ENCODE peak calls at places on chromosomes 5 and 9, in four cellular contexts. C is foreskin keratinocyte, V is A549, Q is OCI-LY7. T is an unnamed sample.

GRCh38 chr5:31269259-31269658 is 75.8 kb downstream of the CDH6 start:
- DNase-seq in C (no peak), V (no peak), Q (no peak), T (no peak)

GRCh38 chr5:145072880-145073279 is 762.3 kb downstream of the PRELID2 start:
- DNase-seq in C (no peak), V (no peak), Q (no peak), T (no peak)

GRCh38 chr5:163917741-163918140 is 412.3 kb downstream of the MAT2B start:
- DNase-seq in C (peak; percentile 61), V (no peak), Q (no peak), T (peak; percentile 57)

GRCh38 chr5:178442361-178443256 is 147.6 kb downstream of the COL23A1 start:
- DNase-seq in C (no peak), V (no peak), Q (no peak), T (no peak)

GRCh38 chr5:77629553-77630245 is 8.8 kb downstream of the OTP start:
- DNase-seq in C (no peak), V (peak; percentile 4), Q (no peak), T (no peak)

GRCh38 chr5:122701640-122702523 is 73.0 kb upstream of the SNX2 start:
- DNase-seq in C (no peak), V (no peak), Q (peak; percentile 45), T (no peak)

GRCh38 chr9:34380034-34380510 is 3.4 kb upstream of the MYORG start:
- DNase-seq in C (no peak), V (no peak), Q (peak; percentile 21), T (no peak)

GRCh38 chr5:140112685-140113179 is 1.2 kb upstream of the PURA start:
- DNase-seq in C (no peak), V (no peak), Q (no peak), T (peak; percentile 36)

GRCh38 chr5:2914991-2915484 is 163.6 kb upstream of the IRX2 start:
- DNase-seq in C (no peak), V (no peak), Q (no peak), T (no peak)

GRCh38 chr5:139843991-139844390 is 48.4 kb downstream of the PSD2 start:
- DNase-seq in C (no peak), V (no peak), Q (no peak), T (no peak)

GRCh38 chr5:126138475-126139005 is 284.7 kb upstream of the GRAMD2B start:
- DNase-seq in C (peak; percentile 51), V (no peak), Q (no peak), T (no peak)
- TF ChIP-seq CTCF in C (no peak), V (no peak), Q (no peak), T (no peak)

DNA sequence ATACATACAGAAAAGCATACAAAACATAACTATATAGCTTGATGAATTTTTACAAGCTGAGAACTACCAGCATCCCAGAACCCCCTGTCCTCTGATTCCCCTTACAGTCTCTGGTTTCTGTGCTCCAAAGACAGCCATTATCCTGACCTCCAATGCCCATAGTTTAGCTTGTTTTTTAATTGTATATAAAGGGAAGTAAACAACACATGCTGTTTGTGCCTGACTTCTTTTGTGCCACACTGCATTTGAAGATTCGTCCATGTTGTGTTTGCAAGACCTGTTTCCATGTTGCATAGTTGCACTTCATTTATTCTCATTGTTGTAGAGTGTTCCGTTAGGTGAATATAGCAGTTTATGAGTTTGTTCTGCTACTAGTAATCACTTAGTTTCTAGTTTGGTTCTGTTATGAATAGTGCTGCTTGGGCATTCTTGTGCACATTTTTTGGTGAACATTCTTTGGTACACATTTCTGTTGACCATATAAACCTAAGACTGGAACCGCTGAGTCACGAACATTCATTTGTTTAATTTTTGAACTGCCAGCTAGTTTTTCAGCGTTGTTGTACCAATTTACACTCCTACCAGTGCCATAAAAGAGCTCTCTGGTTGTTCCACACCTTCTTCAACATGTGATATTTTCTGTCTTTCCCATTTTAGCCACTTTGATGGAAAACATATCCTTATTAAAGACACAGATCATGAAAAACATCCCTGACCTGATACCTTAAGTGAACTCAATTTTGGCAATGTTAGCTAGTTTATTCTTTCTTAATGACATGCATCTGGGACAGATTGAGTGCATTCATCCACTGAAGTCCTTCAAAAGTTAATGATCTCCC is 78.1 kb upstream of the ANXA1 start:
- DNase-seq in C (no peak), V (peak; percentile 91), Q (no peak), T (no peak)
- H3K27ac ChIP-seq in C (no peak overlapping the region), V (peak overlapping the region; percentile 89), Q (no peak overlapping the region), T (no peak overlapping the region)

GRCh38 chr5:15285901-15286583 is 213.9 kb upstream of the FBXL7 start:
- DNase-seq in C (no peak), V (no peak), Q (no peak), T (no peak)

GRCh38 chr5:15290953-15291352 is 209.0 kb upstream of the FBXL7 start:
- DNase-seq in C (no peak), V (no peak), Q (no peak), T (no peak)

DNA sequence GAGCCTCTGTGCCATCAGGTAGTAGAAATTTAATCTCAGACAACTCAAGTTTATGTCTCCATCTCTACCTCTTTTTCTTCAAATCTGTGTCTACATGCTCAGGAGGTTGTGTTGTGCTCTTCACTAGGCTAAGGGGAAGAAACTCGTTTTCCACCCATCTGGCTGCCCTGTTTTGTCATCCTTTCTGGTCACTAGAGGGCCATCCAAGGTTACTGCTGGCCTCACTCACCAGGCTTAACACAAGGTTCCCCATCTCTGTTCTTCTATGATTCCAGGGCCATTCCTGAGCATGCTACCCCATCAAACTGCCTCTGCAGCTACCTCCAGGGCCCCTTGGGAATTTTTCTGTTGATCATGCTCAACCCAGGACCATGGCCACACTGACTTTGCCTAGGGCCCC is 213.3 kb upstream of the FBXL7 start:
- DNase-seq in C (no peak), V (no peak), Q (no peak), T (no peak)
- TF ChIP-seq CTCF in C (no peak), V (no peak), Q (no peak), T (no peak)

GRCh38 chr5:150785950-150786349 is 7.4 kb downstream of the SMIM3 start:
- DNase-seq in C (no peak), V (no peak), Q (no peak), T (no peak)

GRCh38 chr5:150781706-150782614 is 3.4 kb downstream of the SMIM3 start:
- DNase-seq in C (peak; percentile 75), V (no peak), Q (no peak), T (no peak)

GRCh38 chr5:150782850-150783249 is 4.3 kb downstream of the SMIM3 start:
- DNase-seq in C (no peak), V (no peak), Q (no peak), T (no peak)

GRCh38 chr5:150780816-150781221 is 2.3 kb downstream of the SMIM3 start:
- DNase-seq in C (peak; percentile 90), V (no peak), Q (no peak), T (peak; percentile 60)

DNA sequence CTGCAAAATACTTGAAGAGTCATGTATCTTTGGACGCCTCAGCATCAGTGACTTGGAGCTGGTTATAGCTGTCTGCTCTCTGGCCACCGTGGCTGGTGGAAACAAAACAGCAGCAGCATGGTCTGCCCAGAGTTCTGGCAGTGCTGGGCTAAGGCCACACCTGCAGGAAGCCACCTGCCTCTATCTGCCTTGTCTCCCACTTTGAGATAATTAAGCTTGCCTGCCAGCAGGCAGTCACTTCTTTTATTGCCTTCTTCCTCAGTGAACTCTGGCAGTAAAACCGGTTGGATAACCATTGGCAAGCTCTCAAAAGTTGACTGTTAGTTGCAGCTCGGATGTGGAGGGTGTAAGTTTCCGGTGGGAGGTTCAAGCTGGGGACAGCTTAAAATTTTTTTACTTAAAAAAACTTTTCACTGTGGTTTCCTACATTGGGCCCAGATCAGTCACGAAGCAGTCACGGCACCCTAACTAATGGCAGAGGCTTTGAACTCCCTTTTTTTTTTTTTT is 4.9 kb downstream of the SMIM3 start:
- DNase-seq in C (peak; percentile 79), V (no peak), Q (peak; percentile 7), T (peak; percentile 88)
- H3K27ac ChIP-seq in C (no peak overlapping the region), V (no peak overlapping the region), Q (no peak overlapping the region), T (peak overlapping the region; percentile 76)

GRCh38 chr5:149800563-149801103 is 70.5 kb downstream of the PPARGC1B start:
- DNase-seq in C (no peak), V (no peak), Q (no peak), T (no peak)
- TF ChIP-seq CTCF in C (no peak), V (no peak), Q (no peak), T (no peak)

GRCh38 chr9:76215066-76215465 is 179.2 kb downstream of the RFK start:
- DNase-seq in C (peak; percentile 69), V (peak; percentile 9), Q (no peak), T (peak; percentile 55)
- H3K27ac ChIP-seq in C (no peak overlapping the region), V (peak overlapping the region; percentile 31), Q (no peak overlapping the region), T (no peak overlapping the region)

GRCh38 chr9:127855522-127855921 is 1.1 kb upstream of the ENG start:
- DNase-seq in C (no peak), V (no peak), Q (no peak), T (no peak)

GRCh38 chr9:127853312-127854168 is 918 bp downstream of the ENG start:
- DNase-seq in C (no peak), V (no peak), Q (no peak), T (peak; percentile 52)

GRCh38 chr9:127852829-127853228 is 1.6 kb downstream of the ENG start:
- DNase-seq in C (no peak), V (no peak), Q (no peak), T (no peak)

GRCh38 chr9:127856094-127856740 is 1.8 kb upstream of the ENG start:
- DNase-seq in C (no peak), V (no peak), Q (no peak), T (no peak)

GRCh38 chr9:127854169-127854833 is at the start of gene ENG:
- DNase-seq in C (no peak), V (no peak), Q (no peak), T (peak; percentile 64)
- TF ChIP-seq CTCF in C (no peak), V (no peak), Q (no peak), T (no peak)

T was measured in RWPE1.